ENCODE peak calls at places on chromosomes 1 and 21, in eight cellular contexts. T is fibroblast of lung, Q is stomach, H is pancreas, P is upper lobe of right lung, B is thoracic aorta, X is cardiac muscle cell, W is breast epithelium. O is an unnamed sample.
A peak's percentile ranks its signal among the peaks of the same experiment; 100 is the strongest.

GRCh38 chr1:111730706-111731105 is 8.5 kb downstream of the INKA2 start:
- DNase-seq in T (no peak), Q (no peak), H (no peak), P (no peak), B (no peak), X (no peak), W (no peak), O (no peak)

GRCh38 chr1:230753586-230754251 is 6.5 kb downstream of the CAPN9 start:
- DNase-seq in T (peak; percentile 18), Q (peak; percentile 74), H (peak; percentile 36), P (peak; percentile 82), B (no peak), X (peak; percentile 71), W (no peak), O (no peak)

GRCh38 chr1:14339288-14339687 is 259.2 kb upstream of the KAZN start:
- DNase-seq in T (no peak), Q (no peak), H (no peak), P (no peak), B (no peak), X (no peak), W (no peak), O (no peak)

GRCh38 chr1:36866168-36866814 is 168.0 kb downstream of the GRIK3 start:
- DNase-seq in T (no peak), Q (no peak), H (no peak), P (no peak), B (no peak), X (no peak), W (no peak), O (no peak)

GRCh38 chr1:166197597-166197996 is 30.8 kb upstream of the FAM78B start:
- DNase-seq in T (no peak), Q (no peak), H (peak; percentile 28), P (no peak), B (no peak), X (no peak), W (no peak), O (no peak)

GRCh38 chr1:222893255-222893654 is 78.4 kb downstream of the DISP1 start:
- DNase-seq in T (no peak), Q (no peak), H (no peak), P (no peak), B (no peak), X (no peak), W (no peak), O (peak; percentile 91)

GRCh38 chr1:42529724-42530161 is 66.7 kb downstream of the CCDC30 start:
- DNase-seq in T (peak; percentile 14), Q (no peak), H (no peak), P (no peak), B (no peak), X (peak; percentile 7), W (no peak), O (no peak)

GRCh38 chr1:227268943-227269342 is 49.3 kb downstream of the CDC42BPA start:
- DNase-seq in T (peak; percentile 9), Q (no peak), H (no peak), P (no peak), B (no peak), X (peak; percentile 14), W (no peak), O (no peak)

GRCh38 chr1:171141336-171142051 is 43.6 kb upstream of the FMO2 start:
- DNase-seq in T (peak; percentile 100), Q (no peak), H (no peak), P (no peak), B (no peak), X (peak; percentile 100), W (no peak), O (peak; percentile 37)

GRCh38 chr1:41799205-41799604 is 119.5 kb downstream of the HIVEP3 start:
- DNase-seq in T (no peak), Q (no peak), H (no peak), P (no peak), B (no peak), X (no peak), W (no peak), O (no peak)

DNA sequence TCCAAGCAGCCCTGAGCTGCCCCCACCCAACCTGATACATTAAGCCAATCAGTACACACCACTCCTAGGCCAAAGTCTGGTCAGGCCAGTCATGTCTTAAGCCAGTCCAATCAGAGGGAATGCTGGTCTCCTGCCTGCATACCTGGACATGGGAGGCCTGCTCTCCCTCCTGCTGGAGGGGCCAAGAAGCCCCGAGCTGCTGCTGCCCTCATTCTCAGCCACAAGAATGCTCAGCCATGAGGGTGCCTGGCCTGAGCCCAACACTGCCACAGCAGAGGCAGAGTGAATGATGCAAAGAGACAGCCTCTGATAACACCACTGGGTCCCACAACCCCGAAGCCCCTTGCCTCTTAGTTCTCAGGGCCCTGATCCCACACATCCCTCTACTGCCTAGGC is 23.0 kb downstream of the CHD5 start:
- DNase-seq in T (no peak), Q (no peak), H (no peak), P (no peak), B (no peak), X (no peak), W (no peak), O (no peak)
- H3K27ac ChIP-seq in T (no peak overlapping the region), Q (no peak overlapping the region), H (no peak overlapping the region), P (no peak overlapping the region), B (no peak overlapping the region), X (no peak overlapping the region), W (no peak overlapping the region), O (no peak overlapping the region)

DNA sequence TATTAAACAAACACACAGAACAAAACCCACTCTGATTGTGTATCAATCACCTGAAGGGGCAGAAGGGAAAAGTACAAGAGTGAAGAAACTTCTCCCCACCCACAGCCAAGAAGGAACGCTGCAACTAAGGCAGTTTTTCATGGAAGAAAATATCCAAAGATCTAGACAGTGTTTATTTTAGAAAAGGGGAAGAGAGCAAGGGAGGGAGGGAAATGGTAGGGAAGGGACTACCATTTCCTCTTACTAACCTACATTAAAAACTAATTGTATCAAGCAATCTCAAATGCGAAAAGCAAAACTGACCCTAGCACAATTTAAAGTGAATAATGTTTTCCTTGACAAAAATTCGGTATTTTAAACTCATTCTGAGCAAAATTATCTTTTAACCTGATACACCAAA is 3.5 kb downstream of the NRIP1 start:
- DNase-seq in T (no peak), Q (no peak), H (no peak), P (no peak), B (no peak), X (no peak), W (no peak), O (no peak)
- H3K4me3 ChIP-seq in T (peak overlapping the region; percentile 80), Q (no peak overlapping the region), H (no peak overlapping the region), P (no peak overlapping the region), B (peak overlapping the region; percentile 18), X (no peak overlapping the region), W (no peak overlapping the region), O (peak overlapping the region; percentile 83)

GRCh38 chr21:17455451-17455850 is 57.4 kb upstream of the CXADR start:
- DNase-seq in T (no peak), Q (no peak), H (no peak), P (no peak), B (no peak), X (no peak), W (no peak), O (no peak)
- H3K27ac ChIP-seq in T (no peak overlapping the region), Q (no peak overlapping the region), H (no peak overlapping the region), P (no peak overlapping the region), B (no peak overlapping the region), X (no peak overlapping the region), W (no peak overlapping the region), O (no peak overlapping the region)

GRCh38 chr1:201261771-201262547 is 21.3 kb upstream of the PKP1 start:
- DNase-seq in T (no peak), Q (no peak), H (no peak), P (no peak), B (no peak), X (no peak), W (no peak), O (no peak)

GRCh38 chr1:201259476-201260235 is 23.6 kb upstream of the PKP1 start:
- DNase-seq in T (peak; percentile 22), Q (no peak), H (no peak), P (no peak), B (no peak), X (peak; percentile 17), W (no peak), O (no peak)

GRCh38 chr1:201258763-201259230 is 24.5 kb upstream of the PKP1 start:
- DNase-seq in T (no peak), Q (no peak), H (no peak), P (no peak), B (no peak), X (no peak), W (no peak), O (no peak)

GRCh38 chr1:201260648-201261311 is 22.5 kb upstream of the PKP1 start:
- DNase-seq in T (no peak), Q (no peak), H (no peak), P (no peak), B (no peak), X (no peak), W (no peak), O (no peak)

DNA sequence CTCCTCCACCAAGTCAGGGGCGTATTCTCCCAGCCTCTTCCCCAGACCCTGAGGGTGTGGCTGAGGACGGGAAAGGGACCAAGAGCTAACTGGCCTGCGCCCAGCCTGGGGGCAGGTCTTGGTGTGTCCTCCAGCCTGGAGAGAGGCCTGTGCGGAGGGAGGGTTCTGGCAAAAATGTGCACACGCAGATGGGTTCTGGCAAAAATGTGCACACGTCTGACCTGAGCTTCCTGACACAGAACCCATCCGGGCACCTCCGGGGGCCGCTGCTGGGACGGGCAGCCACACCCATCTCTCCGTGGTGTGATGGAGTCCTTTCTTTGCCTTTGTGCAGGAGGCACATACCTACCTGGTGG is 23.1 kb upstream of the PKP1 start:
- DNase-seq in T (no peak), Q (no peak), H (no peak), P (no peak), B (no peak), X (peak; percentile 6), W (no peak), O (no peak)
- H3K4me3 ChIP-seq in T (no peak overlapping the region), Q (peak overlapping the region; percentile 25), H (no peak overlapping the region), P (no peak overlapping the region), B (no peak overlapping the region), X (no peak overlapping the region), W (no peak overlapping the region), O (no peak overlapping the region)